ENCODE peak calls at places on chromosomes 11 and 22, in ten cellular contexts. Q, S, L, H, U, J, T, B, V and F are unnamed samples.

GRCh38 chr11:1055109-1055703 is 18.7 kb upstream of the MUC6 start:
- DNase-seq in L (no peak), T (peak; percentile 36), V (no peak), U (no peak), S (no peak), Q (no peak), B (no peak), J (peak; percentile 0), H (peak; percentile 32), F (no peak)

GRCh38 chr11:122235615-122236014 is 119.6 kb upstream of the BLID start:
- DNase-seq in L (peak; percentile 74), T (peak; percentile 84), Q (peak; percentile 93), H (no peak), B (no peak), V (peak; percentile 50), J (no peak), S (peak; percentile 96), U (peak; percentile 59), F (peak; percentile 65)

GRCh38 chr11:92667446-92668165 is 301.8 kb upstream of the MTNR1B start:
- DNase-seq in J (no peak), S (no peak), U (no peak), Q (no peak), H (no peak), V (no peak), B (no peak), L (no peak), T (no peak), F (no peak)

GRCh38 chr11:30128269-30128932 is 102.4 kb upstream of the FSHB start:
- DNase-seq in V (peak; percentile 63), Q (peak; percentile 15), S (peak; percentile 28), T (no peak), L (peak; percentile 51), J (no peak), U (peak; percentile 66), B (no peak), H (no peak), F (peak; percentile 64)

GRCh38 chr11:90770007-90770406 is 547.2 kb upstream of the CHORDC1 start:
- DNase-seq in S (no peak), U (no peak), B (no peak), L (no peak), H (no peak), V (no peak), J (no peak), T (no peak), Q (no peak), F (no peak)

GRCh38 chr11:130550160-130550559 is 101.7 kb downstream of the ADAMTS15 start:
- DNase-seq in J (no peak), T (no peak), H (no peak), U (no peak), S (no peak), B (no peak), Q (no peak), V (no peak), L (no peak), F (no peak)

GRCh38 chr11:23865341-23865975 is 631.4 kb upstream of the LUZP2 start:
- DNase-seq in L (peak; percentile 68), B (no peak), V (no peak), T (no peak), S (no peak), H (no peak), U (no peak), J (no peak), Q (peak; percentile 22), F (peak; percentile 6)

GRCh38 chr11:73760066-73760679 is 701 bp downstream of the RAB6A start:
- DNase-seq in J (peak; percentile 57), V (peak; percentile 52), Q (no peak), H (peak; percentile 73), B (no peak), S (no peak), L (peak; percentile 13), T (peak; percentile 74), U (peak; percentile 43), F (no peak)

GRCh38 chr11:87445002-87445401 is 407.3 kb downstream of the TMEM135 start:
- DNase-seq in B (no peak), V (no peak), Q (peak; percentile 73), U (peak; percentile 78), H (no peak), J (no peak), T (no peak), L (peak; percentile 83), S (peak; percentile 6), F (no peak)

GRCh38 chr11:93537767-93538261 is 5.4 kb downstream of the SMCO4 start:
- DNase-seq in B (no peak), H (no peak), S (no peak), J (no peak), V (peak; percentile 14), Q (peak; percentile 26), U (no peak), T (peak; percentile 54), L (peak; percentile 21), F (peak; percentile 33)

GRCh38 chr11:60995798-60996197 is 24.3 kb downstream of the CD6 start:
- DNase-seq in S (no peak), V (peak; percentile 66), H (no peak), B (no peak), L (no peak), J (no peak), T (no peak), Q (no peak), U (no peak), F (no peak)

GRCh38 chr22:25534724-25535123 is 29.8 kb upstream of the GRK3 start:
- DNase-seq in Q (no peak), V (no peak), H (no peak), U (no peak), L (no peak), B (no peak), J (no peak), S (no peak), T (no peak), F (no peak)

GRCh38 chr11:124839051-124839971 is 25.9 kb upstream of the ROBO3 start:
- DNase-seq in H (peak; percentile 64), J (no peak), U (no peak), B (no peak), Q (no peak), V (no peak), T (peak; percentile 49), S (no peak), L (no peak), F (no peak)

GRCh38 chr11:67270256-67271211 is 4.3 kb downstream of the GRK2 start:
- DNase-seq in L (no peak), H (peak; percentile 52), T (peak; percentile 73), J (no peak), U (no peak), V (peak; percentile 47), B (no peak), Q (no peak), S (no peak), F (peak; percentile 48)

GRCh38 chr11:110366234-110366633 is 63.5 kb upstream of the FDX1 start:
- DNase-seq in J (no peak), Q (peak; percentile 33), S (no peak), B (no peak), U (peak; percentile 48), T (peak; percentile 53), L (peak; percentile 50), V (peak; percentile 58), H (peak; percentile 76), F (peak; percentile 72)

GRCh38 chr11:99592241-99592640 is 571.5 kb downstream of the CNTN5 start:
- DNase-seq in U (peak; percentile 4), B (no peak), T (no peak), H (no peak), Q (no peak), L (peak; percentile 6), V (peak; percentile 23), J (no peak), S (no peak), F (no peak)

GRCh38 chr11:40166892-40167291 is 1292.6 kb downstream of the LRRC4C start:
- DNase-seq in Q (peak; percentile 39), T (no peak), L (peak; percentile 18), H (no peak), V (peak; percentile 3), U (no peak), S (no peak), B (no peak), J (no peak), F (no peak)

GRCh38 chr11:27613670-27613950 is 86.6 kb downstream of the BDNF start:
- DNase-seq in U (peak; percentile 5), J (no peak), T (no peak), H (no peak), V (peak; percentile 23), L (no peak), S (no peak), Q (no peak), B (no peak), F (no peak)

GRCh38 chr11:24406980-24407379 is 89.9 kb upstream of the LUZP2 start:
- DNase-seq in T (no peak), Q (no peak), J (no peak), B (no peak), V (no peak), U (no peak), S (no peak), L (no peak), H (no peak), F (no peak)

GRCh38 chr22:37185646-37186227 is 2.3 kb downstream of the C1QTNF6 start:
- DNase-seq in H (peak; percentile 35), L (no peak), V (no peak), J (no peak), T (peak; percentile 32), S (no peak), Q (no peak), B (no peak), U (no peak), F (no peak)

GRCh38 chr22:45638197-45638596 is 33.4 kb upstream of the ATXN10 start:
- DNase-seq in U (no peak), B (no peak), S (no peak), L (no peak), J (no peak), H (no peak), Q (no peak), V (no peak), T (no peak), F (no peak)

GRCh38 chr11:47348859-47349258 is 3.6 kb downstream of the MYBPC3 start:
- DNase-seq in Q (no peak), U (peak; percentile 43), J (no peak), S (no peak), L (peak; percentile 49), T (no peak), B (no peak), V (peak; percentile 43), H (no peak), F (peak; percentile 13)
- TF ChIP-seq CTCF in Q (peak; percentile 10), U (peak; percentile 13), J (peak; percentile 27), S (peak; percentile 35), L (peak; percentile 43), T (no peak), B (no peak), V (peak; percentile 14), H (no peak), F (peak; percentile 26)

GRCh38 chr22:50251472-50252054 is 498 bp upstream of the HDAC10 start:
- DNase-seq in Q (no peak), B (no peak), T (no peak), U (no peak), S (no peak), L (no peak), H (no peak), J (no peak), V (no peak), F (no peak)
- H3K4me3 ChIP-seq in Q (peak overlapping the region; percentile 75), B (peak overlapping the region; percentile 69), T (peak overlapping the region; percentile 70), U (peak overlapping the region; percentile 13), S (peak overlapping the region; percentile 63), L (peak overlapping the region; percentile 84), H (peak overlapping the region; percentile 49), J (peak overlapping the region; percentile 89), V (peak overlapping the region; percentile 82), F (peak overlapping the region; percentile 74)

GRCh38 chr11:22177186-22177585 is 15.7 kb upstream of the ANO5 start:
- DNase-seq in B (no peak), L (no peak), V (no peak), U (no peak), Q (no peak), J (no peak), S (no peak), T (no peak), H (no peak), F (no peak)
- TF ChIP-seq CTCF in B (no peak), L (no peak), V (no peak), U (no peak), Q (no peak), J (peak; percentile 19), S (no peak), T (no peak), H (no peak), F (peak; percentile 26)

GRCh38 chr11:11827272-11827671 is 14.5 kb upstream of the USP47 start:
- DNase-seq in V (no peak), S (no peak), B (no peak), T (no peak), Q (no peak), L (no peak), J (no peak), U (no peak), H (no peak), F (no peak)
- H3K4me3 ChIP-seq in V (no peak overlapping the region), S (no peak overlapping the region), B (no peak overlapping the region), T (no peak overlapping the region), Q (no peak overlapping the region), L (no peak overlapping the region), J (no peak overlapping the region), U (no peak overlapping the region), H (no peak overlapping the region), F (no peak overlapping the region)